ENCODE peak calls at places on chromosomes 12 and 14, in nine cellular contexts. T, Y, R, F, W, E, K, X and G are unnamed samples.
A peak's percentile ranks its signal among the peaks of the same experiment; 100 is the strongest.

GRCh38 chr14:104386281-104386841 is 193.2 kb upstream of the C14orf180 start:
- DNase-seq in T (no peak), Y (no peak), R (peak; percentile 10), F (no peak), W (no peak), E (peak; percentile 1), K (no peak), X (no peak), G (no peak)

GRCh38 chr14:106039400-106039799 is 513.0 kb downstream of the TMEM121 start:
- DNase-seq in T (peak; percentile 45), Y (peak; percentile 66), R (peak; percentile 52), F (no peak), W (peak; percentile 20), E (no peak), K (no peak), X (no peak), G (peak; percentile 48)

GRCh38 chr12:6961695-6962284 is 8.7 kb downstream of the PHB2 start:
- DNase-seq in T (peak; percentile 69), Y (peak; percentile 80), R (peak; percentile 90), F (peak; percentile 75), W (peak; percentile 78), E (peak; percentile 55), K (peak; percentile 66), X (peak; percentile 62), G (peak; percentile 91)

GRCh38 chr14:66495214-66496098 is 9.3 kb downstream of the CCDC196 start:
- DNase-seq in T (peak; percentile 34), Y (peak; percentile 66), R (peak; percentile 52), F (peak; percentile 44), W (peak; percentile 50), E (peak; percentile 11), K (peak; percentile 63), X (peak; percentile 67), G (peak; percentile 78)

GRCh38 chr12:55296469-55296868 is at the start of gene OR6C6:
- DNase-seq in T (no peak), Y (no peak), R (no peak), F (no peak), W (no peak), E (no peak), K (no peak), X (no peak), G (no peak)

GRCh38 chr14:45467023-45467422 is 214.0 kb upstream of the MIS18BP1 start:
- DNase-seq in T (no peak), Y (peak; percentile 14), R (no peak), F (no peak), W (no peak), E (no peak), K (no peak), X (no peak), G (no peak)

GRCh38 chr14:98798099-98798498 is 473.9 kb downstream of the BCL11B start:
- DNase-seq in T (no peak), Y (peak; percentile 14), R (no peak), F (no peak), W (peak; percentile 59), E (no peak), K (no peak), X (no peak), G (no peak)

GRCh38 chr14:104747876-104748275 is 5.1 kb upstream of the SIVA1 start:
- DNase-seq in T (no peak), Y (no peak), R (no peak), F (no peak), W (no peak), E (no peak), K (no peak), X (no peak), G (no peak)

GRCh38 chr14:105087308-105087962 is 22.2 kb upstream of the GPR132 start:
- DNase-seq in T (no peak), Y (peak; percentile 52), R (no peak), F (peak; percentile 27), W (peak; percentile 56), E (peak; percentile 70), K (peak; percentile 88), X (peak; percentile 58), G (no peak)

GRCh38 chr12:11543513-11544168 is 105.8 kb upstream of the ETV6 start:
- DNase-seq in T (no peak), Y (no peak), R (no peak), F (no peak), W (no peak), E (no peak), K (no peak), X (no peak), G (no peak)

GRCh38 chr12:57940915-57941164 is 527 bp upstream of the ATP23 start:
- DNase-seq in T (no peak), Y (no peak), R (no peak), F (no peak), W (no peak), E (no peak), K (no peak), X (no peak), G (no peak)

GRCh38 chr14:76701981-76702380 is 59.3 kb upstream of the VASH1 start:
- DNase-seq in T (no peak), Y (no peak), R (no peak), F (no peak), W (peak; percentile 18), E (no peak), K (no peak), X (peak; percentile 63), G (no peak)

GRCh38 chr12:25328082-25328712 is 77.5 kb upstream of the KRAS start:
- DNase-seq in T (no peak), Y (peak; percentile 65), R (no peak), F (no peak), W (no peak), E (no peak), K (peak; percentile 37), X (no peak), G (no peak)

GRCh38 chr12:6700646-6701051 is at the start of gene PIANP:
- DNase-seq in T (no peak), Y (peak; percentile 50), R (peak; percentile 81), F (peak; percentile 36), W (no peak), E (peak; percentile 25), K (no peak), X (peak; percentile 48), G (no peak)

GRCh38 chr12:38385492-38385864 is 68.9 kb downstream of the ALG10B start:
- DNase-seq in T (no peak), Y (no peak), R (no peak), F (no peak), W (no peak), E (no peak), K (no peak), X (no peak), G (no peak)

GRCh38 chr12:14589169-14590004 is 21.7 kb upstream of the PLBD1 start:
- DNase-seq in T (no peak), Y (no peak), R (no peak), F (no peak), W (no peak), E (no peak), K (no peak), X (no peak), G (no peak)

GRCh38 chr12:79690156-79690605 is 583 bp downstream of the PAWR start:
- DNase-seq in T (no peak), Y (no peak), R (peak; percentile 11), F (peak; percentile 41), W (no peak), E (no peak), K (no peak), X (no peak), G (peak; percentile 66)

DNA sequence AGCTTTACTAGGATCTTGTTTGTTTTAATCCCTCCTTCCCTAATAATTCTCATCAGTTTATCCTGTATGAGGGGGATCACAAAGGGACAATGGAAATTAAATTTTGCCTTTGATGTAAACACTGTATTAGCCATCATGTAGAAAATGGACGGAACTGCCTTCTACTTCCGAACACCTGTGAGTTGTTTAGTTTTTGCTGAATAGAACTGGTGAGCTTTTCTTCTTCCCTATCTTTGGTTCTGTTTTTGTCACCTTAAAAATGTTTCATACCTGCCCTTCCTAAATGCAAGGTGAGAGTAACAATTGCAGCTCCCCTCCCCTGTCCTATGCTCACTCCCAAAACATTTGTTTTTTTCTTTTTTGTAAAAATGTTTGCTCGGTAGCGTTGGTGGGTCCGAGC is 7.6 kb downstream of the FOXA1 start:
- DNase-seq in T (no peak), Y (no peak), R (no peak), F (no peak), W (no peak), E (no peak), K (no peak), X (no peak), G (no peak)
- TF ChIP-seq CTCF in T (no peak), Y (no peak), R (no peak), F (no peak), W (no peak), E (no peak), K (no peak), X (no peak), G (no peak)

DNA sequence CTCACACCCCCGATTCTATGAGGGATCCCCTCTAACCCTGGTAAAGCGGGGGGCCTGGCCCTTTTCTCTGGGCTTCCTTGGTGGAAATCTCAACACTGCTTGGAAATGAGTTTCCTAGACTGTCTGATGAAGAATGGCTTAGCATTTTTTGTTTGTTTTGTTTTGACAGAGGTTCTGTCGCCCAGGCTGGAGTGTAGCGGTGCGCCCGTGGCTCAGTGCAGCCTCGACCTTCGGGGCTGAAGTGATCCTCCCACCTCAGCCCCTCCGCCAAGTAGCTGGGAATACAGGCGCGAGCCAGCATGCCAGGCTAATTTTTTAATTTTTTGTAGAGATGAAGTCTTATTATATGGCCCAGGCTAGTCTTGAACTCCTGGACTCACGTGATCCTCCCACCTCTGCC is 30.3 kb downstream of the TC2N start:
- DNase-seq in T (no peak), Y (peak; percentile 28), R (no peak), F (no peak), W (peak; percentile 11), E (no peak), K (no peak), X (no peak), G (no peak)
- H3K4me3 ChIP-seq in T (no peak overlapping the region), Y (no peak overlapping the region), R (no peak overlapping the region), F (peak overlapping the region; percentile 66), W (peak overlapping the region; percentile 69), E (peak overlapping the region; percentile 70), K (peak overlapping the region; percentile 67), X (peak overlapping the region; percentile 75), G (peak overlapping the region; percentile 68)

DNA sequence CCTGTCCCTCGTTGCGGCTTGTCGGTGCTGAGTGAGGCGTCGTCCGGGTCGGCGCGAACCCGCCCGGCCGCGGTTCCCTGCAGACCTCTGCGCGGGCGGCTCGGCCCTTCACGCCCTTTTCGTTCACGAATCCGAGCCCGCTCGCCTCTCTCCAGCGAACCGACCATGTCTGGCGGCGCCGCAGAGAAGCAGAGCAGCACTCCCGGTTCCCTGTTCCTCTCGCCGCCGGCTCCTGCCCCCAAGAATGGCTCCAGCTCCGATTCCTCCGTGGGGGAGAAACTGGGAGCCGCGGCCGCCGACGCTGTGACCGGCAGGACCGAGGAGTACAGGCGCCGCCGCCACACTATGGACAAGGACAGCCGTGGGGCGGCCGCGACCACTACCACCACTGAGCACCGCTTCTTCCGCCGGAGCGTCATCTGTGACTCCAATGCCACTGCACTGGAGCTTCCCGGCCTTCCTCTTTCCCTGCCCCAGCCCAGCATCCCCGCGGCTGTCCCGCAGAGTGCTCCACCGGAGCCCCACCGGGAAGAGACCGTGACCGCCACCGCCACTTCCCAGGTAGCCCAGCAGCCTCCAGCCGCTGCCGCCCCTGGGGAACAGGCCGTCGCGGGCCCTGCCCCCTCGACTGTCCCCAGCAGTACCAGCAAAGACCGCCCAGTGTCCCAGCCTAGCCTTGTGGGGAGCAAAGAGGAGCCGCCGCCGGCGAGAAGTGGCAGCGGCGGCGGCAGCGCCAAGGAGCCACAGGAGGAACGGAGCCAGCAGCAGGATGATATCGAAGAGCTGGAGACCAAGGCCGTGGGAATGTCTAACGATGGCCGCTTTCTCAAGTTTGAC is 1.2 kb downstream of the WNK1 start:
- DNase-seq in T (peak; percentile 54), Y (peak; percentile 61), R (peak; percentile 76), F (peak; percentile 51), W (peak; percentile 64), E (peak; percentile 30), K (no peak), X (peak; percentile 41), G (peak; percentile 61)
- TF ChIP-seq CTCF in T (no peak), Y (peak; percentile 32), R (no peak), F (no peak), W (no peak), E (no peak), K (no peak), X (no peak), G (no peak)

GRCh38 chr14:30185832-30186231 is 258.2 kb upstream of the PRKD1 start:
- DNase-seq in T (no peak), Y (no peak), R (no peak), F (no peak), W (no peak), E (no peak), K (no peak), X (no peak), G (no peak)
- H3K4me3 ChIP-seq in T (no peak overlapping the region), Y (no peak overlapping the region), R (no peak overlapping the region), F (no peak overlapping the region), W (no peak overlapping the region), E (no peak overlapping the region), K (no peak overlapping the region), X (no peak overlapping the region), G (no peak overlapping the region)